ENCODE peak calls at places on chromosomes 2 and 18, in five cellular contexts. W is uterus; A is kidney; F is left ventricle myocardium inferior; N is CD8-positive, alpha-beta memory T cell. D is an unnamed sample.

GRCh38 chr2:197929008-197929885 is 124.9 kb downstream of the PLCL1 start:
- DNase-seq in W (no peak), A (no peak), F (no peak), N (no peak), D (no peak)

GRCh38 chr2:235343869-235344268 is 150.0 kb upstream of the AGAP1 start:
- DNase-seq in W (no peak), A (no peak), F (no peak), N (no peak), D (no peak)

GRCh38 chr2:134097740-134098139 is 156.1 kb upstream of the MGAT5 start:
- DNase-seq in W (no peak), A (no peak), F (no peak), N (no peak), D (no peak)

GRCh38 chr2:197914778-197915177 is 110.4 kb downstream of the PLCL1 start:
- DNase-seq in W (no peak), A (no peak), F (no peak), N (no peak), D (no peak)

GRCh38 chr18:61852496-61852895 is 40.3 kb downstream of the RNF152 start:
- DNase-seq in W (no peak), A (no peak), F (no peak), N (no peak), D (no peak)

GRCh38 chr2:120441744-120442471 is 96.0 kb downstream of the INHBB start:
- DNase-seq in W (no peak), A (peak; percentile 80), F (peak; percentile 25), N (no peak), D (peak; percentile 70)

GRCh38 chr2:55014962-55015939 is 35.0 kb downstream of the RTN4 start:
- DNase-seq in W (peak; percentile 46), A (no peak), F (no peak), N (no peak), D (no peak)

GRCh38 chr2:209473930-209474419 is 50.1 kb downstream of the MAP2 start:
- DNase-seq in W (no peak), A (no peak), F (no peak), N (no peak), D (no peak)

GRCh38 chr18:69152436-69152835 is 248.3 kb upstream of the DOK6 start:
- DNase-seq in W (no peak), A (no peak), F (no peak), N (no peak), D (no peak)

GRCh38 chr18:24959100-24959499 is 392.9 kb downstream of the ZNF521 start:
- DNase-seq in W (peak; percentile 73), A (no peak), F (no peak), N (no peak), D (no peak)

GRCh38 chr2:26720322-26721166 is 28.0 kb downstream of the KCNK3 start:
- DNase-seq in W (peak; percentile 67), A (peak; percentile 97), F (peak; percentile 87), N (no peak), D (peak; percentile 97)

GRCh38 chr2:146940016-146940685 is 904.7 kb upstream of the ACVR2A start:
- DNase-seq in W (no peak), A (no peak), F (no peak), N (no peak), D (no peak)

GRCh38 chr2:1060987-1061386 is 110.3 kb downstream of the SNTG2 start:
- DNase-seq in W (no peak), A (no peak), F (no peak), N (no peak), D (no peak)

DNA sequence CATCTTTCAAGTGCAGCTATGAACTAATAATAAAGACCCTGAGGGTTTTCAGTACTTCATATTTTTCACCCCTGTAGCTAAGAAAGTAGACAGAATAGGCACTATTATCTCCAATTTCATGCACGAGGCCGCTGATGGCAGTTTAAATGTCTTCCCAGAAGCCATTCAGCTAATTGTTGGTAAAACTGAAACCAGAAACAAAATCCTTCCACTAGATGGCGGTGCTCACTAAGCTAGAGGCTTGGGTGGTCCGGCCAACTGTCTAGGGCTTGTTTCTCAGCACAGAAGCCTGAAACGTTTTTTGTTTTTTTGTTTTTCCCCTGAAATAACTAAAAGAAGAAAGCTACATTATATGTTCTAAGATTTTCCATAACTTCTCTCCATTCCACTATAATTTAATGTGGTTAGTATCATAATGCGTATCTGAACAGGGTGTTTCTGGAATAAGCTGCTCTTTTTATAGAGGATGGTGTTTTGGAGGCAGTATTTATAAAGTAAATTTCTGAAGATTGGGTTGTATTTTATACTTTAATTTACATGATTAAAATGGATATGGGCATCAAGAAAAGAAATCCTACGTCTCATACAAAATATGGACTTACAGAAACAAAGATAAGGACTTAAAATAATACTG is 159.4 kb downstream of the PIK3C3 start:
- DNase-seq in W (peak; percentile 63), A (no peak), F (peak; percentile 25), N (peak; percentile 30), D (no peak)
- H3K27ac ChIP-seq in W (peak overlapping the region; percentile 58), A (no peak overlapping the region), F (peak overlapping the region; percentile 31), N (no peak overlapping the region), D (no peak overlapping the region)

GRCh38 chr2:16658082-16658481 is 7.6 kb downstream of the CYRIA start:
- DNase-seq in W (no peak), A (no peak), F (no peak), N (no peak), D (no peak)
- H3K4me1 ChIP-seq in W (peaks cover 24% of the 10 kb centered on the region), A (peaks cover 5% of the 10 kb centered on the region), F (peaks cover 80% of the 10 kb centered on the region), N (peaks cover 6% of the 10 kb centered on the region), D (no peaks in the 10 kb centered on the region)

GRCh38 chr2:230439590-230439989 is 23.6 kb downstream of the SP100 start:
- DNase-seq in W (no peak), A (no peak), F (no peak), N (no peak), D (no peak)
- H3K4me3 ChIP-seq in W (no peak overlapping the region), A (no peak overlapping the region), F (no peak overlapping the region), N (no peak overlapping the region), D (no peak overlapping the region)

GRCh38 chr2:239400000-239400831 is 604 bp downstream of the HDAC4 start:
- DNase-seq in W (no peak), A (peak; percentile 74), F (no peak), N (no peak), D (no peak)

GRCh38 chr2:239397856-239398470 is 2.9 kb downstream of the HDAC4 start:
- DNase-seq in W (no peak), A (no peak), F (no peak), N (no peak), D (no peak)

GRCh38 chr2:239398536-239398935 is 2.3 kb downstream of the HDAC4 start:
- DNase-seq in W (no peak), A (no peak), F (no peak), N (no peak), D (no peak)

GRCh38 chr2:239400907-239401449 is at the start of gene HDAC4:
- DNase-seq in W (peak; percentile 99), A (peak; percentile 100), F (peak; percentile 99), N (peak; percentile 99), D (peak; percentile 100)

DNA sequence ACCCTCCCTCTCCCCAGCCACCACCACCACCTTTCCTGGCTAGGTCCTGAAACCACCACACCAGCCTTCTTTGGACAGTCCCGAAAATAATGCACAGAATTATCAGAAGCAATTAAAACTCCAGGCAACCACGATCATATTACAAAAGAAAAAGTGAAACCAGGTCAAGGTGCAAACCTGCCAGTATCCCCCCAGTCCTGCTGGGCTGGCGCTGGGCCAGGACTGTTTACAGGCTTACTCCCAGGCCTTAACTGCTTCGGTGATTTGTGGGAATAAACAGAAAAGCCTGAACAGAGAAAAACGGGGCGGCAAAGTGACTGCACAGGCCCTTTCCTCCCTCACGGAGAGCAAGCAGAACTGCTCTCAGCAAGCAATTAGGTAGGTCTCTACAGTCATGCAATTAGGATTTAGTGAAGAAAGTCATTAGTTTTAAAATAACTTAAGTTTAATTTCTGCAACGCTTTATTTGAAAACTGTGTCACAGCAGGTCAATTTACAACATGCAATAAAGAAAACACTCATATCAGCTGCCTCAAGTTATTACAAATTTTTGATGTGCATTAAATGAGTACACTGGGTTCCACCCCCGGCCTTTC is 1.3 kb downstream of the HDAC4 start:
- DNase-seq in W (no peak), A (peak; percentile 81), F (no peak), N (peak; percentile 57), D (no peak)
- H3K27ac ChIP-seq in W (peak overlapping the region; percentile 52), A (no peak overlapping the region), F (peak overlapping the region; percentile 100), N (peak overlapping the region; percentile 40), D (no peak overlapping the region)

DNA sequence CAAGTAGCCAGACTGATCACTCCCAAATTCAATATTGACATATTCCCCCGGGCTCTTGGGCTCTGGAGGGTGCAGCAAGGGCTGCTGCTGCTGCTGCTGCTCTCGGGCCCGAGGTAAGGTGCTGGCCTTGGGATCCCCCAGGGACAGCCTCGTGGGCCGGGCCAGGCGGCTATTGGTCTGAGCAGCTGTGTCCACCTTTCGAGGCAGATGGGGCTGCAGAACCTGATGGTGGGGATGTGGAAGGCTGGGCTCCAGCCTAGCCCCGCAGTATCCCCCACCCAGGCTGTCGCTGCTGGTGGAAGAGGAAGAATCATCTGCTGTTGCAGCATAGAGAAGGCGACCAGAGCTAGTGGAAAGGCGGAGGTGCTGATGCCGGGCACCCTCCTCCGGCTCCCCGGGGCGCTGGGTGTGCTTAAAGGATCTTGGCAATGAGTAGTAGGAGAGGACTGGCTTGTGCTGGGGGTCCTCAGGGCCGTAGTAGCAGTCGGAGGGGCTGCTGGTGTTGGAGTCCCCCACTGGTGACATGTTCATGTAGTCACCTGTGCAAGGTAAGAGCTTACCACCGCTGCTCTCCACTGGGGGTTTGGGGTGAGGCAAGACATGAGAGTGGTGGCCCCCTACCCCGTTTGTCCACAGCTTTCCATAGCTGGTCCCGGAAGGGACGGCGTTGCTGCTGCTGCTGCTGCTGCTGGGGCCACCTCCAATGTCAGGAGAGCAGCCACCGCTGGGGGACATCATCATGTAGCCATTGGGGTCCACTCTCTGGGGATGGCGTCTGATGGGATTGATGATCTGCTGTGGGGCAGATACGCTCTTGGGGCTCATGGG is 3.4 kb downstream of the IRS1 start:
- DNase-seq in W (peak; percentile 31), A (peak; percentile 76), F (peak; percentile 18), N (no peak), D (no peak)
- H3K4me1 ChIP-seq in W (no peaks in the 10 kb centered on the region), A (peaks cover 29% of the 10 kb centered on the region), F (peaks cover 92% of the 10 kb centered on the region), N (peaks cover 18% of the 10 kb centered on the region), D (peaks cover 2% of the 10 kb centered on the region)

GRCh38 chr2:222774941-222775340 is 85.9 kb upstream of the ACSL3 start:
- DNase-seq in W (no peak), A (no peak), F (no peak), N (no peak), D (no peak)
- H3K4me3 ChIP-seq in W (no peak overlapping the region), A (no peak overlapping the region), F (no peak overlapping the region), N (no peak overlapping the region), D (no peak overlapping the region)